ENCODE peak calls at places on chromosomes 6 and 20, in four cellular contexts. P is HCT116, J is HepG2, L is K562. M is an unnamed sample.

GRCh38 chr6:90294989-90295853 is 1.4 kb downstream of the BACH2 start:
- DNase-seq in P (no peak), J (no peak), L (peak), M (no peak)

GRCh38 chr6:42104807-42105713 is 37.4 kb downstream of the C6orf132 start:
- DNase-seq in P (no peak), J (no peak), L (no peak), M (no peak)

GRCh38 chr6:152642578-152643375 is 5.6 kb upstream of the SYNE1 start:
- DNase-seq in P (peak), J (peak), L (no peak), M (peak)

GRCh38 chr20:3751664-3752385 is 15.7 kb downstream of the ADISSP start:
- DNase-seq in P (no peak), J (no peak), L (no peak), M (no peak)

GRCh38 chr6:101294676-101295075 is 98.8 kb upstream of the GRIK2 start:
- DNase-seq in P (no peak), J (no peak), L (no peak), M (no peak)

GRCh38 chr6:31308050-31308844 is 36.4 kb upstream of the HLA-C start:
- DNase-seq in P (no peak), J (no peak), L (peak), M (no peak)

GRCh38 chr6:17478223-17478907 is 85.0 kb downstream of the CAP2 start:
- DNase-seq in P (no peak), J (no peak), L (no peak), M (no peak)

GRCh38 chr6:39203804-39204495 is 25.3 kb downstream of the KCNK5 start:
- DNase-seq in P (peak), J (no peak), L (peak), M (no peak)

GRCh38 chr6:153994811-153995210 is 44.2 kb upstream of the OPRM1 start:
- DNase-seq in P (no peak), J (no peak), L (no peak), M (no peak)

GRCh38 chr6:27230758-27231111 is 16.8 kb upstream of the PRSS16 start:
- DNase-seq in P (peak), J (no peak), L (no peak), M (no peak)

GRCh38 chr20:8953300-8953699 is 115.6 kb upstream of the PLCB4 start:
- DNase-seq in P (no peak), J (no peak), L (no peak), M (no peak)

GRCh38 chr20:5008743-5009142 is 7.4 kb upstream of the SLC23A2 start:
- DNase-seq in P (no peak), J (no peak), L (no peak), M (no peak)

GRCh38 chr6:157219201-157220200 is 103.8 kb downstream of the TMEM242 start:
- DNase-seq in P (no peak), J (peak), L (no peak), M (no peak)

GRCh38 chr20:3820048-3820900 is at the start of gene AP5S1:
- DNase-seq in P (peak), J (peak), L (peak), M (peak)

GRCh38 chr6:134176283-134176975 is 124.0 kb upstream of the SLC2A12 start:
- DNase-seq in P (no peak), J (no peak), L (no peak), M (no peak)

GRCh38 chr6:44006872-44007303 is 120.4 kb downstream of the MRPL14 start:
- DNase-seq in P (no peak), J (no peak), L (no peak), M (no peak)

GRCh38 chr20:5001174-5002076 is at the start of gene SLC23A2:
- DNase-seq in P (no peak), J (no peak), L (peak), M (no peak)

GRCh38 chr20:57476641-57477461 is 48.1 kb downstream of the CTCFL start:
- DNase-seq in P (no peak), J (no peak), L (no peak), M (no peak)

GRCh38 chr6:74964871-74965441 is 240.9 kb downstream of the COL12A1 start:
- DNase-seq in P (no peak), J (no peak), L (no peak), M (no peak)

GRCh38 chr6:87763901-87764300 is 61.9 kb upstream of the AKIRIN2 start:
- DNase-seq in P (no peak), J (no peak), L (no peak), M (no peak)

GRCh38 chr6:24932832-24933231 is 2.9 kb downstream of the RIPOR2 start:
- DNase-seq in P (no peak), J (no peak), L (no peak), M (no peak)

GRCh38 chr6:30151580-30151979 is 9.4 kb downstream of the TRIM10 start:
- DNase-seq in P (no peak), J (no peak), L (peak), M (no peak)

GRCh38 chr6:159686697-159687096 is 6.3 kb downstream of the SOD2 start:
- DNase-seq in P (no peak), J (no peak), L (no peak), M (no peak)

GRCh38 chr20:35013421-35014411 is 58.0 kb downstream of the MYH7B start:
- DNase-seq in P (no peak), J (no peak), L (no peak), M (no peak)

GRCh38 chr6:136846046-136846445 is 23.7 kb downstream of the PEX7 start:
- DNase-seq in P (peak), J (peak), L (peak), M (no peak)

GRCh38 chr20:59574308-59574707 is 30.0 kb upstream of the PHACTR3 start:
- DNase-seq in P (no peak), J (no peak), L (no peak), M (no peak)

GRCh38 chr20:48910360-48910781 is 11.1 kb upstream of the ARFGEF2 start:
- DNase-seq in P (no peak), J (no peak), L (no peak), M (no peak)

GRCh38 chr6:157288575-157288974 is 34.7 kb downstream of the TMEM242 start:
- DNase-seq in P (no peak), J (no peak), L (no peak), M (no peak)

GRCh38 chr6:36141091-36141490 is 10.8 kb downstream of the MAPK13 start:
- DNase-seq in P (no peak), J (no peak), L (no peak), M (no peak)

GRCh38 chr6:26318459-26319404 is 46.3 kb upstream of the BTN3A2 start:
- DNase-seq in P (no peak), J (no peak), L (no peak), M (no peak)

GRCh38 chr20:43409041-43409913 is 48.4 kb upstream of the SRSF6 start:
- DNase-seq in P (peak), J (peak), L (peak), M (peak)

GRCh38 chr20:40148886-40149285 is 540.1 kb downstream of the MAFB start:
- DNase-seq in P (no peak), J (no peak), L (no peak), M (no peak)

GRCh38 chr6:138088307-138088744 is 18.9 kb downstream of the PERP start:
- DNase-seq in P (peak), J (peak), L (no peak), M (peak)

GRCh38 chr6:106309766-106310373 is 15.7 kb downstream of the ATG5 start:
- DNase-seq in P (peak), J (peak), L (no peak), M (peak)

GRCh38 chr20:63295846-63296245 is 2.9 kb downstream of the COL20A1 start:
- DNase-seq in P (no peak), J (no peak), L (no peak), M (no peak)

GRCh38 chr20:63297371-63297781 is 4.4 kb downstream of the COL20A1 start:
- DNase-seq in P (no peak), J (no peak), L (no peak), M (no peak)

GRCh38 chr20:63295422-63295821 is 2.4 kb downstream of the COL20A1 start:
- DNase-seq in P (no peak), J (no peak), L (no peak), M (no peak)

GRCh38 chr20:63297796-63298572 is 5.0 kb downstream of the COL20A1 start:
- DNase-seq in P (no peak), J (no peak), L (no peak), M (no peak)

GRCh38 chr20:63296411-63297299 is 3.7 kb downstream of the COL20A1 start:
- DNase-seq in P (no peak), J (no peak), L (no peak), M (no peak)
- TF ChIP-seq TCF7L2 in P (no peak), J (no peak), L (no peak), M (no peak)

GRCh38 chr6:63295553-63295952 is 24.2 kb downstream of the LGSN start:
- DNase-seq in P (no peak), J (no peak), L (no peak), M (no peak)
- TF ChIP-seq POLR2AphosphoS5 in P (no peak), J (no peak), L (no peak), M (no peak)

GRCh38 chr6:125746019-125746414 is 3.4 kb upstream of the HEY2 start:
- DNase-seq in P (no peak), J (no peak), L (no peak), M (no peak)
- H3K27ac ChIP-seq in P (no peak), J (no peak), L (no peak), M (no peak)

GRCh38 chr6:149487316-149487715 is 2.5 kb upstream of the ZC3H12D start:
- DNase-seq in P (no peak), J (no peak), L (no peak), M (no peak)

GRCh38 chr6:149484733-149485700 is at the start of gene ZC3H12D:
- DNase-seq in P (peak), J (peak), L (no peak), M (no peak)

GRCh38 chr6:149489967-149490366 is 5.2 kb upstream of the ZC3H12D start:
- DNase-seq in P (no peak), J (no peak), L (no peak), M (no peak)

GRCh38 chr6:149492798-149493165 is 8.0 kb upstream of the ZC3H12D start:
- DNase-seq in P (no peak), J (no peak), L (no peak), M (no peak)

GRCh38 chr6:149488815-149489214 is 4.0 kb upstream of the ZC3H12D start:
- DNase-seq in P (no peak), J (no peak), L (no peak), M (no peak)
- TF ChIP-seq TCF7L2 in P (no peak), J (no peak), L (no peak), M (no peak)